ENCODE peak calls at places on chromosomes 5 and 9, in six cellular contexts. F is central memory CD4-positive, alpha-beta T cell; R is nephron progenitor cell; Q is HEK293T; E is fibroblast of pulmonary artery; M is stimulated activated CD8-positive, alpha-beta memory T cell treated with anti-CD3 and anti-CD28 coated beads, Interleukin-4, amount 100 ng/mL, for 48 hours. J is an unnamed sample.

GRCh38 chr9:109846781-109847180 is 66.8 kb downstream of the PALM2AKAP2 start:
- DNase-seq in F (no peak), R (no peak), Q (no peak), E (no peak), M (no peak), J (peak; percentile 8)

GRCh38 chr9:98158071-98158791 is 34.2 kb downstream of the CORO2A start:
- DNase-seq in F (no peak), R (no peak), Q (no peak), E (no peak), M (no peak), J (no peak)

GRCh38 chr5:80082731-80083114 is 47.6 kb downstream of the THBS4 start:
- DNase-seq in F (peak; percentile 46), R (peak; percentile 65), Q (peak; percentile 74), E (peak; percentile 80), M (peak; percentile 82), J (peak; percentile 88)

GRCh38 chr5:142979636-142980035 is 209.5 kb downstream of the ARHGAP26 start:
- DNase-seq in F (no peak), R (no peak), Q (no peak), E (no peak), M (no peak), J (peak; percentile 47)

GRCh38 chr5:76483433-76483832 is 80.3 kb downstream of the IQGAP2 start:
- DNase-seq in F (no peak), R (no peak), Q (peak; percentile 25), E (no peak), M (no peak), J (no peak)

GRCh38 chr9:113558632-113559502 is 95.3 kb downstream of the RGS3 start:
- DNase-seq in F (no peak), R (no peak), Q (no peak), E (peak; percentile 93), M (no peak), J (peak; percentile 46)

GRCh38 chr5:14110680-14111079 is 32.5 kb upstream of the TRIO start:
- DNase-seq in F (no peak), R (no peak), Q (no peak), E (peak; percentile 84), M (no peak), J (no peak)

GRCh38 chr9:137989156-137989555 is 111.6 kb downstream of the CACNA1B start:
- DNase-seq in F (no peak), R (no peak), Q (no peak), E (no peak), M (no peak), J (no peak)

GRCh38 chr9:86281577-86282076 is 711 bp downstream of the ISCA1 start:
- DNase-seq in F (no peak), R (no peak), Q (no peak), E (no peak), M (no peak), J (no peak)

GRCh38 chr5:102760815-102761214 is 5.7 kb downstream of the PAM start:
- DNase-seq in F (no peak), R (no peak), Q (no peak), E (no peak), M (no peak), J (peak; percentile 35)

GRCh38 chr5:7376889-7377288 is 19.0 kb upstream of the ADCY2 start:
- DNase-seq in F (no peak), R (no peak), Q (no peak), E (no peak), M (no peak), J (no peak)

GRCh38 chr5:36769129-36769528 is 107.4 kb upstream of the NIPBL start:
- DNase-seq in F (no peak), R (no peak), Q (no peak), E (no peak), M (no peak), J (no peak)

GRCh38 chr9:99221623-99222415 is at the start of the genes ALG2 and SEC61B:
- DNase-seq in F (peak; percentile 92), R (peak; percentile 96), Q (peak; percentile 93), E (peak; percentile 97), M (peak; percentile 97), J (peak; percentile 98)

GRCh38 chr5:168600409-168600808 is 21.2 kb upstream of the PANK3 start:
- DNase-seq in F (no peak), R (peak; percentile 63), Q (peak; percentile 63), E (no peak), M (no peak), J (peak; percentile 94)

GRCh38 chr9:14538529-14538928 is 154.7 kb downstream of the ZDHHC21 start:
- DNase-seq in F (no peak), R (no peak), Q (no peak), E (no peak), M (no peak), J (no peak)

J was measured in left kidney.